ENCODE peak calls at places on chromosome 2, in four cellular contexts. V is lung microvascular endothelial cell, U is AG04450, Y is Kasumi-1. I is an unnamed sample.

GRCh38 chr2:70115646-70116442 is 28.6 kb downstream of the PCBP1 start:
- DNase-seq in V (no peak), U (no peak), Y (no peak), I (no peak)

GRCh38 chr2:226427538-226428307 is 371.9 kb downstream of the IRS1 start:
- DNase-seq in V (peak; percentile 76), U (peak; percentile 86), Y (peak; percentile 62), I (no peak)

GRCh38 chr2:7053650-7054262 is 136.5 kb downstream of the RNF144A start:
- DNase-seq in V (no peak), U (no peak), Y (no peak), I (no peak)

GRCh38 chr2:42722328-42723190 is 41.4 kb downstream of the OXER1 start:
- DNase-seq in V (peak; percentile 88), U (peak; percentile 42), Y (no peak), I (no peak)

GRCh38 chr2:1937480-1937879 is 193.2 kb upstream of the PXDN start:
- DNase-seq in V (no peak), U (no peak), Y (no peak), I (no peak)

GRCh38 chr2:21030983-21031968 is 12.6 kb downstream of the APOB start:
- DNase-seq in V (no peak), U (no peak), Y (no peak), I (no peak)

GRCh38 chr2:101361519-101361918 is 25.8 kb downstream of the CREG2 start:
- DNase-seq in V (no peak), U (no peak), Y (no peak), I (no peak)

GRCh38 chr2:8158714-8159113 is 523.1 kb upstream of the ID2 start:
- DNase-seq in V (no peak), U (no peak), Y (no peak), I (no peak)

GRCh38 chr2:216441308-216442010 is 29.2 kb downstream of the SMARCAL1 start:
- DNase-seq in V (no peak), U (no peak), Y (no peak), I (no peak)

GRCh38 chr2:15949126-15949525 is 8.8 kb downstream of the MYCN start:
- DNase-seq in V (no peak), U (no peak), Y (no peak), I (no peak)

GRCh38 chr2:58767833-58768726 is 527.0 kb upstream of the FANCL start:
- DNase-seq in V (no peak), U (no peak), Y (no peak), I (no peak)

GRCh38 chr2:172790404-172790803 is 54.8 kb downstream of the RAPGEF4 start:
- DNase-seq in V (no peak), U (no peak), Y (peak; percentile 65), I (no peak)

GRCh38 chr2:150404147-150404546 is 83.3 kb downstream of the RND3 start:
- DNase-seq in V (peak; percentile 32), U (no peak), Y (no peak), I (no peak)

GRCh38 chr2:205768815-205769493 is 86.7 kb downstream of the NRP2 start:
- DNase-seq in V (no peak), U (no peak), Y (no peak), I (no peak)

GRCh38 chr2:46319711-46320110 is 22.5 kb downstream of the EPAS1 start:
- DNase-seq in V (peak; percentile 8), U (no peak), Y (no peak), I (no peak)

GRCh38 chr2:152400607-152401214 is 65.7 kb downstream of the FMNL2 start:
- DNase-seq in V (no peak), U (no peak), Y (no peak), I (no peak)